ENCODE peak calls at places on chromosomes 12 and 14, in ten cellular contexts. One of them, this sample, is unnamed.
A peak's percentile ranks its signal among the peaks of the same experiment; 100 is the strongest.

GRCh38 chr12:6921996-6922935 is 5.5 kb upstream of the ATN1 start:
- DNase-seq in stimulated activated naive B cell treated with anti-CD40 and anti-IgM and Interleukin-4, amounts not matched to agents 10 μg/mL and 1 μg/mL and 100 μg/mL, for 72 hours: no peak
- DNase-seq in HuH-7.5: no peak
- DNase-seq in fibroblast of villous mesenchyme: no peak
- DNase-seq in stimulated activated naive CD8-positive, alpha-beta T cell treated with anti-CD3 and anti-CD28 coated beads, Interleukin-15, amount 100 ng/mL, for 72 hours: no peak
- DNase-seq in NCI-H774: no peak
- DNase-seq in NCI-H748 treated with DMSO at 0.1 percent for 48 hours: no peak
- DNase-seq in HFFc6: no peak
- DNase-seq in stimulated activated CD8-positive, alpha-beta memory T cell treated with anti-CD3 and anti-CD28 coated beads, Interleukin-7, amount 100 ng/mL, for 48 hours: no peak
- DNase-seq in GM23338: no peak
- DNase-seq in this sample: no peak

GRCh38 chr14:91103116-91103515 is 10.8 kb upstream of the DGLUCY start:
- DNase-seq in stimulated activated naive B cell treated with anti-CD40 and anti-IgM and Interleukin-4, amounts not matched to agents 10 μg/mL and 1 μg/mL and 100 μg/mL, for 72 hours: no peak
- DNase-seq in HuH-7.5: no peak
- DNase-seq in fibroblast of villous mesenchyme: no peak
- DNase-seq in stimulated activated naive CD8-positive, alpha-beta T cell treated with anti-CD3 and anti-CD28 coated beads, Interleukin-15, amount 100 ng/mL, for 72 hours: no peak
- DNase-seq in NCI-H774: no peak
- DNase-seq in NCI-H748 treated with DMSO at 0.1 percent for 48 hours: no peak
- DNase-seq in HFFc6: no peak
- DNase-seq in stimulated activated CD8-positive, alpha-beta memory T cell treated with anti-CD3 and anti-CD28 coated beads, Interleukin-7, amount 100 ng/mL, for 48 hours: no peak
- DNase-seq in GM23338: no peak
- DNase-seq in this sample: no peak

GRCh38 chr12:117646595-117646994 is 285.2 kb upstream of the NOS1 start:
- DNase-seq in stimulated activated naive B cell treated with anti-CD40 and anti-IgM and Interleukin-4, amounts not matched to agents 10 μg/mL and 1 μg/mL and 100 μg/mL, for 72 hours: no peak
- DNase-seq in HuH-7.5: no peak
- DNase-seq in fibroblast of villous mesenchyme: no peak
- DNase-seq in stimulated activated naive CD8-positive, alpha-beta T cell treated with anti-CD3 and anti-CD28 coated beads, Interleukin-15, amount 100 ng/mL, for 72 hours: no peak
- DNase-seq in NCI-H774: no peak
- DNase-seq in NCI-H748 treated with DMSO at 0.1 percent for 48 hours: no peak
- DNase-seq in HFFc6: no peak
- DNase-seq in stimulated activated CD8-positive, alpha-beta memory T cell treated with anti-CD3 and anti-CD28 coated beads, Interleukin-7, amount 100 ng/mL, for 48 hours: no peak
- DNase-seq in GM23338: peak; percentile 11
- DNase-seq in this sample: no peak

GRCh38 chr12:108770269-108770829 is 39.0 kb upstream of the CORO1C start:
- DNase-seq in stimulated activated naive B cell treated with anti-CD40 and anti-IgM and Interleukin-4, amounts not matched to agents 10 μg/mL and 1 μg/mL and 100 μg/mL, for 72 hours: no peak
- DNase-seq in HuH-7.5: no peak
- DNase-seq in fibroblast of villous mesenchyme: no peak
- DNase-seq in stimulated activated naive CD8-positive, alpha-beta T cell treated with anti-CD3 and anti-CD28 coated beads, Interleukin-15, amount 100 ng/mL, for 72 hours: no peak
- DNase-seq in NCI-H774: no peak
- DNase-seq in NCI-H748 treated with DMSO at 0.1 percent for 48 hours: no peak
- DNase-seq in HFFc6: no peak
- DNase-seq in stimulated activated CD8-positive, alpha-beta memory T cell treated with anti-CD3 and anti-CD28 coated beads, Interleukin-7, amount 100 ng/mL, for 48 hours: no peak
- DNase-seq in GM23338: no peak
- DNase-seq in this sample: no peak

GRCh38 chr14:26026384-26026783 is 571.4 kb downstream of the NOVA1 start:
- DNase-seq in stimulated activated naive B cell treated with anti-CD40 and anti-IgM and Interleukin-4, amounts not matched to agents 10 μg/mL and 1 μg/mL and 100 μg/mL, for 72 hours: no peak
- DNase-seq in HuH-7.5: no peak
- DNase-seq in fibroblast of villous mesenchyme: no peak
- DNase-seq in stimulated activated naive CD8-positive, alpha-beta T cell treated with anti-CD3 and anti-CD28 coated beads, Interleukin-15, amount 100 ng/mL, for 72 hours: no peak
- DNase-seq in NCI-H774: no peak
- DNase-seq in NCI-H748 treated with DMSO at 0.1 percent for 48 hours: no peak
- DNase-seq in HFFc6: no peak
- DNase-seq in stimulated activated CD8-positive, alpha-beta memory T cell treated with anti-CD3 and anti-CD28 coated beads, Interleukin-7, amount 100 ng/mL, for 48 hours: no peak
- DNase-seq in GM23338: no peak
- DNase-seq in this sample: no peak

GRCh38 chr12:63863658-63864455 is 19.4 kb downstream of the SRGAP1 start:
- DNase-seq in stimulated activated naive B cell treated with anti-CD40 and anti-IgM and Interleukin-4, amounts not matched to agents 10 μg/mL and 1 μg/mL and 100 μg/mL, for 72 hours: no peak
- DNase-seq in HuH-7.5: no peak
- DNase-seq in fibroblast of villous mesenchyme: no peak
- DNase-seq in stimulated activated naive CD8-positive, alpha-beta T cell treated with anti-CD3 and anti-CD28 coated beads, Interleukin-15, amount 100 ng/mL, for 72 hours: no peak
- DNase-seq in NCI-H774: no peak
- DNase-seq in NCI-H748 treated with DMSO at 0.1 percent for 48 hours: no peak
- DNase-seq in HFFc6: no peak
- DNase-seq in stimulated activated CD8-positive, alpha-beta memory T cell treated with anti-CD3 and anti-CD28 coated beads, Interleukin-7, amount 100 ng/mL, for 48 hours: no peak
- DNase-seq in GM23338: no peak
- DNase-seq in this sample: no peak

GRCh38 chr14:34496007-34496678 is 34.1 kb upstream of the SPTSSA start:
- DNase-seq in stimulated activated naive B cell treated with anti-CD40 and anti-IgM and Interleukin-4, amounts not matched to agents 10 μg/mL and 1 μg/mL and 100 μg/mL, for 72 hours: no peak
- DNase-seq in HuH-7.5: no peak
- DNase-seq in fibroblast of villous mesenchyme: peak; percentile 33
- DNase-seq in stimulated activated naive CD8-positive, alpha-beta T cell treated with anti-CD3 and anti-CD28 coated beads, Interleukin-15, amount 100 ng/mL, for 72 hours: no peak
- DNase-seq in NCI-H774: no peak
- DNase-seq in NCI-H748 treated with DMSO at 0.1 percent for 48 hours: no peak
- DNase-seq in HFFc6: no peak
- DNase-seq in stimulated activated CD8-positive, alpha-beta memory T cell treated with anti-CD3 and anti-CD28 coated beads, Interleukin-7, amount 100 ng/mL, for 48 hours: no peak
- DNase-seq in GM23338: no peak
- DNase-seq in this sample: no peak

GRCh38 chr12:115433014-115433634 is 749.1 kb upstream of the TBX3 start:
- DNase-seq in stimulated activated naive B cell treated with anti-CD40 and anti-IgM and Interleukin-4, amounts not matched to agents 10 μg/mL and 1 μg/mL and 100 μg/mL, for 72 hours: no peak
- DNase-seq in HuH-7.5: no peak
- DNase-seq in fibroblast of villous mesenchyme: no peak
- DNase-seq in stimulated activated naive CD8-positive, alpha-beta T cell treated with anti-CD3 and anti-CD28 coated beads, Interleukin-15, amount 100 ng/mL, for 72 hours: no peak
- DNase-seq in NCI-H774: no peak
- DNase-seq in NCI-H748 treated with DMSO at 0.1 percent for 48 hours: no peak
- DNase-seq in HFFc6: no peak
- DNase-seq in stimulated activated CD8-positive, alpha-beta memory T cell treated with anti-CD3 and anti-CD28 coated beads, Interleukin-7, amount 100 ng/mL, for 48 hours: no peak
- DNase-seq in GM23338: peak; percentile 54
- DNase-seq in this sample: peak; percentile 88

This sample was measured in HepG2.